ENCODE peak calls at places on chromosomes 2 and 18, in four cellular contexts. Q is spleen, I is A549, O is Caki2. A is an unnamed sample.

GRCh38 chr2:215522237-215522636 is 86.4 kb upstream of the FN1 start:
- DNase-seq in Q (no peak), I (no peak), O (no peak), A (no peak)

GRCh38 chr2:163210430-163210918 is 371.9 kb upstream of the KCNH7 start:
- DNase-seq in Q (no peak), I (peak), O (peak), A (no peak)

GRCh38 chr2:234147335-234147861 is 96.9 kb downstream of the SPP2 start:
- DNase-seq in Q (no peak), I (no peak), O (peak), A (peak)

GRCh38 chr2:23530909-23531276 is 145.9 kb downstream of the KLHL29 start:
- DNase-seq in Q (no peak), I (no peak), O (no peak), A (no peak)

GRCh38 chr2:66301073-66301766 is 133.7 kb upstream of the MEIS1 start:
- DNase-seq in Q (no peak), I (no peak), O (no peak), A (no peak)

GRCh38 chr2:14634885-14635871 is 2.7 kb downstream of the LRATD1 start:
- DNase-seq in Q (peak), I (peak), O (peak), A (no peak)

GRCh38 chr2:26580751-26581150 is 60.4 kb downstream of the CIB4 start:
- DNase-seq in Q (peak), I (no peak), O (no peak), A (no peak)

GRCh38 chr18:13566941-13567762 is 159.2 kb downstream of the FAM210A start:
- DNase-seq in Q (peak), I (no peak), O (no peak), A (no peak)

GRCh38 chr2:207895236-207895860 is 125.6 kb upstream of the FZD5 start:
- DNase-seq in Q (no peak), I (no peak), O (no peak), A (no peak)

GRCh38 chr18:47100214-47100831 is 50.0 kb downstream of the HDHD2 start:
- DNase-seq in Q (peak), I (peak), O (peak), A (peak)